ENCODE peak calls at places on chromosomes 7 and 10, in five cellular contexts. G is CD4-positive, CD25-positive, alpha-beta regulatory T cell; N is fibroblast of lung; B is endothelial cell of umbilical vein; O is SK-N-SH. H is an unnamed sample.

GRCh38 chr10:126508535-126509040 is 120.3 kb upstream of the ADAM12 start:
- DNase-seq in G (no peak), N (no peak), B (no peak), O (no peak), H (no peak)

GRCh38 chr10:84432891-84433290 is 104.5 kb downstream of the CCSER2 start:
- DNase-seq in G (no peak), N (no peak), B (no peak), O (no peak), H (no peak)

GRCh38 chr7:79964463-79964862 is 170.2 kb upstream of the GNAI1 start:
- DNase-seq in G (no peak), N (no peak), B (no peak), O (no peak), H (no peak)

GRCh38 chr10:80204193-80204714 is 1.1 kb downstream of the ANXA11 start:
- DNase-seq in G (no peak), N (no peak), B (no peak), O (no peak), H (no peak)

GRCh38 chr10:60314306-60314940 is 75.3 kb downstream of the ANK3 start:
- DNase-seq in G (no peak), N (peak; percentile 82), B (peak; percentile 88), O (no peak), H (no peak)

GRCh38 chr7:731440-732085 is 4.5 kb upstream of the PRKAR1B start:
- DNase-seq in G (no peak), N (no peak), B (no peak), O (no peak), H (no peak)

GRCh38 chr7:50307368-50308012 is 3.0 kb downstream of the IKZF1 start:
- DNase-seq in G (peak; percentile 58), N (no peak), B (no peak), O (no peak), H (no peak)

GRCh38 chr7:66359656-66360211 is 154.6 kb downstream of the TPST1 start:
- DNase-seq in G (no peak), N (peak; percentile 28), B (no peak), O (peak; percentile 26), H (no peak)

GRCh38 chr7:44050915-44051560 is 6.5 kb downstream of the DBNL start:
- DNase-seq in G (no peak), N (no peak), B (no peak), O (no peak), H (peak; percentile 65)

GRCh38 chr10:37067576-37067975 is 57.8 kb upstream of the ANKRD30A start:
- DNase-seq in G (no peak), N (no peak), B (no peak), O (no peak), H (no peak)

GRCh38 chr7:116216956-116217570 is 6.7 kb downstream of the TES start:
- DNase-seq in G (no peak), N (peak; percentile 55), B (peak; percentile 75), O (no peak), H (no peak)

GRCh38 chr10:95214793-95215192 is 20.8 kb downstream of the ACSM6 start:
- DNase-seq in G (no peak), N (no peak), B (no peak), O (no peak), H (no peak)

GRCh38 chr10:96377816-96378294 is 19.1 kb upstream of the OPALIN start:
- DNase-seq in G (no peak), N (no peak), B (no peak), O (no peak), H (no peak)

GRCh38 chr7:151225948-151226510 is 976 bp downstream of the ABCF2 start:
- DNase-seq in G (no peak), N (peak; percentile 9), B (no peak), O (no peak), H (no peak)

GRCh38 chr7:129948877-129949291 is 3.9 kb downstream of the UBE2H start:
- DNase-seq in G (peak; percentile 78), N (peak; percentile 98), B (peak; percentile 98), O (peak; percentile 90), H (peak; percentile 92)

GRCh38 chr10:34286136-34286739 is 528.9 kb downstream of the PARD3 start:
- DNase-seq in G (no peak), N (no peak), B (no peak), O (no peak), H (no peak)

GRCh38 chr7:46786995-46787394 is 794.9 kb downstream of the TNS3 start:
- DNase-seq in G (no peak), N (no peak), B (no peak), O (no peak), H (no peak)
- H3K27ac ChIP-seq in G (no peak overlapping the region), N (no peak overlapping the region), B (no peak overlapping the region), O (no peak overlapping the region), H (no peak overlapping the region)

DNA sequence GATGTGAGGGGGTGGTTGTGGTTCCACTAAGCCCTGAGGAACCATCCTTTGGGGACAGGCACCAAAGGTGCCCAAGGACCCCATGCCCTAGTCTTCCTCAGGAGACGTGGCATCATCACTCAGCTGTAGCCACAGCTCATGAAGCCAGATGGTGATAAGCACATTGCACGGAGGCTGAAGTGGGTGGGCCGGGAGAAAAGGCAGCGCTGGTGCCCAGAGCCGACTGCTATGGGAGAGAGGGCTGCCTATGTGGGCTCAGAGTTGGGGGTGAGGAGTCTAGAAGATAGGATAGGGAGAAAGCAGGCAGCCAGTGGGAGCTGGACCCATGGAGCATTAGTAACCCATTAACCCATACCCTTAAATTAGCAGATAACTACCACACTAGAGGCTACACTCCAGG is 325.3 kb downstream of the RPS24 start:
- DNase-seq in G (no peak), N (no peak), B (no peak), O (no peak), H (no peak)
- H3K27me3 ChIP-seq in G (no peaks in the 10 kb centered on the region), N (peaks cover 7% of the 10 kb centered on the region), B (no peaks in the 10 kb centered on the region), O (no peaks in the 10 kb centered on the region), H (no peaks in the 10 kb centered on the region)

DNA sequence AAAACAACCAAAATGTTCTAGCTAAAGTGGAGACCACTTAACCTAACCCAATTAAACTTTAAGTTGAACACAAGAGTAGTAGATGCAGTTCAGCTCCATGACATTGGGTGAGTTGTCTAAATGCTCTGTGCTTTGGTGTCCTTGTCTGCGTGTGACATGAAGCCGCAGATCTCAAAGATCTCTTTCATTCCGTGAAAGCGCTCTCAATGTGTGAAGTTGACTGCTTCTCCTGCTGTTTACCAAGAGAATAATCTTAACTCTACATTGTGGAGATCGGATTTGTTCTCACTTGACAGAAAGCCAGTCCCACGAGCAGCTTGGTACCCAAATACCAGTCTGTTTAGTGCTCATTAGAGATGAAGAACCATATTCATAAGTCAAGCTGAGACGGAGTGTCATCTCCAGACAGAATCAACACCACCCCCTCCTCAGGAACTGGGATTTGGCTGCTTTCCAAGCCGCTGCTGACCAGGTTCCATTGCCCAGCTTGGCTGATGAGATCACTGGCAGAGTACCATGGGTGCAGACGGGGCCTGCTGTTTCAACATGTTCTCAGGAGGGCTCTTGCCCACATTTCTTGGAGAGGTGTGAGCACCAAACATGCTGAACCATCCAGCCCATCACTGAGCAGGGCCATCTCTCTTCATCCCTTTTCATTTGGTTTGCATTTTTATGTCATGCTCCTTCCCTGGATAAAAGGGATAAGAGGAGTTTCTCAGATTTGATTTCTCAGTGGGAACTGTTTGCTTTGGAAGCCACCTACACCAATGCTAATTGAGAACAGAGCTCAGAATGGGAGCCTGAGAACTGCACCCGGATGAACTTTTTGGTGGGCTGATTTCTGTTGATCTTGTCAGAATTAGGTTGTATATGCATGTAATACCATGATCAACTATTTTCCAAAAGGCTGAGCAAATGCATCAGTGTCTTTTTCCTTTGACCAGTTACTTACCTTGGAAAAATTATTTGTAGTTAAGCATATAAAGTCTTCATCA is 95.8 kb upstream of the AGBL3 start:
- DNase-seq in G (no peak), N (peak; percentile 49), B (peak; percentile 59), O (peak; percentile 79), H (peak; percentile 76)
- H3K27ac ChIP-seq in G (no peak overlapping the region), N (peak overlapping the region; percentile 91), B (no peak overlapping the region), O (peak overlapping the region; percentile 90), H (peak overlapping the region; percentile 93)

GRCh38 chr7:1735262-1735661 is 65.2 kb downstream of the ELFN1 start:
- DNase-seq in G (no peak), N (no peak), B (no peak), O (no peak), H (no peak)
- H3K27me3 ChIP-seq in G (no peaks in the 10 kb centered on the region), N (peaks cover 4% of the 10 kb centered on the region), B (no peaks in the 10 kb centered on the region), O (peaks cover 35% of the 10 kb centered on the region), H (no peaks in the 10 kb centered on the region)

DNA sequence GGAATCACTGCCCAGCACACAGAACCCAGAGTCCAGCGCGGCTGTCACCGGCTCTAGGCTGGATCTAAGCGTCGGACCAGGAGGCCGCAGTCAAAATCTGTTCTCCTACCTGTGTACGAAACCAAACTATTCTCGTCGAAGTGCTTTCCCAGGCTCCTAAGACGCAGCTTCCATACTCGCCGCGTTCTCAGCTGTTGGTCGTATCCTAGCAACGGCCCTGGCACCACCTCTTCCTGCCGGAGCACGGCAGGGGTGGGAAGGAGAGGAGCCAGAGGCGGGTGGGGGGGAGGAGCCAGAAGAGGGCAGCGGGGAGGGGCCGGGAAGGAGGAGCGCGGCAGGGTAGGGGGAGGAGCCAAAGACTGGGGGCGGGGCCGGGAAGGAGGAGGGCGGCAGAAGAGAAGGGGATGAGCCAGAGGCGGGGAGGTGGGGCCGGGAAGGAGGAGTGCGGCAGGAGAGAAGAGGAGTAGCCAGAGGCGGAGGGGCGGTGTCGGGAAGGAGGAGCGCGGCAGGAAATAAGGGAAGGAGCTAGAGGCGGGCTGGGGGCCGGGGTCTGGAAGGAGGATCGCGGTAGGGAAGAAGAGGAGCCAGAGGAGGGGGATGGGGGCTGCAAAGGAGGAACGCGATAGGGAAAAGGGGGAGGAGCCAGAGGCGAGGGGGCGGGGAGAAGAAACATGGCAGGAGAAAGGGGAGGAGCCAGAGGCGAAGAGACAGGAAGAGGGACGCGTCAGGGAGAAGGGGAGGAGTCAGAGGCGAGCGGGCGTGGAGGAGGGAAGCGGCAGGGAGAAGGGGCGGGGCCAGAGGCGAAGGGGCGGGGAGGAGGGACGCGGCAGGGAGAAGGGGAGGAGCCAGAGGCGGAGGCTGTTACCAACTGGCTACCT is at the start of gene IQUB:
- DNase-seq in G (peak; percentile 91), N (peak; percentile 97), B (peak; percentile 95), O (peak; percentile 100), H (peak; percentile 100)
- H3K27ac ChIP-seq in G (peak within 1 kb of the TSS; percentile 78), N (peak within 1 kb of the TSS; percentile 78), B (peak within 1 kb of the TSS; percentile 74), O (peak within 1 kb of the TSS; percentile 65), H (peak within 1 kb of the TSS; percentile 49)

GRCh38 chr10:133248334-133248715 is 10.7 kb downstream of the VENTX start:
- DNase-seq in G (no peak), N (no peak), B (no peak), O (no peak), H (no peak)
- H3K27me3 ChIP-seq in G (no peaks in the 10 kb centered on the region), N (no peaks in the 10 kb centered on the region), B (no peaks in the 10 kb centered on the region), O (no peaks in the 10 kb centered on the region), H (no peaks in the 10 kb centered on the region)

GRCh38 chr10:12349628-12350166 is 350 bp downstream of the CAMK1D start:
- DNase-seq in G (no peak), N (no peak), B (no peak), O (no peak), H (peak; percentile 50)
- H3K27ac ChIP-seq in G (peak overlapping the region; percentile 87), N (no peak overlapping the region), B (no peak overlapping the region), O (no peak overlapping the region), H (no peak overlapping the region)

DNA sequence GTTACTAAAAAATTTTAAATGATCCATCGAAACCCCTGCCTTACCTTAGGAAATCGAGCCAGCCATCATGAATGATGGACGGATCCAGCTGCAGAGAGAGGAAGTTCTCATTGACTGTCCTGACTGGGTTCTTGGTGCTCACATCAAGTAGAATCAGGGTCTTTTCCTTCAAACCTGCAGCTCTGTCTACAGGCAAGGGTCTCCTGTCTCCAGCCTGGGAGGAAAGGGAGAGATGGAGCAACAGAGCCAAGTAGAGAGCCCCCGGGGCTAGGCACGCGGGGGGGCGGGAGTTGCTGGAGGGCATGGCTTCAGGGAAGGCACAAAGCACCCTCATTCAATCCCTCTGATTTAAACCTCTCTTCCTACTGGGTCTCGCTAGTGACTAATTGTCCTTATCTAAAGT is at the start of gene HPSE2:
- DNase-seq in G (no peak), N (no peak), B (no peak), O (peak; percentile 19), H (no peak)
- H3K27me3 ChIP-seq in G (peaks cover 45% of the 10 kb centered on the region), N (peaks cover 23% of the 10 kb centered on the region), B (peaks cover 75% of the 10 kb centered on the region), O (peaks cover 57% of the 10 kb centered on the region), H (no peaks in the 10 kb centered on the region)

GRCh38 chr10:21527634-21528451 is 2.4 kb upstream of the SKIDA1 start:
- DNase-seq in G (no peak), N (peak; percentile 79), B (peak; percentile 73), O (no peak), H (no peak)
- H3K27ac ChIP-seq in G (peak overlapping the region; percentile 68), N (peak overlapping the region; percentile 93), B (peak overlapping the region; percentile 97), O (peak overlapping the region; percentile 98), H (peak overlapping the region; percentile 73)